ENCODE peak calls at places on chromosomes 6 and 20, in six cellular contexts. One of them, this sample, is unnamed. For H3K9me3, the result is how much of the 10 kb centered on the place peaks cover.

GRCh38 chr20:51906694-51907093 is 104.4 kb upstream of the SALL4 start:
- DNase-seq in breast epithelium: no peak
- DNase-seq in stomach: no peak
- DNase-seq in endothelial cell of umbilical vein: peak
- DNase-seq in HCT116: no peak
- DNase-seq in K562: no peak
- DNase-seq in this sample: no peak

GRCh38 chr20:4681971-4682370 is 39.7 kb upstream of the PRND start:
- DNase-seq in breast epithelium: no peak
- DNase-seq in stomach: no peak
- DNase-seq in endothelial cell of umbilical vein: no peak
- DNase-seq in HCT116: no peak
- DNase-seq in K562: no peak
- DNase-seq in this sample: no peak

GRCh38 chr20:50728981-50729874 is 2.2 kb upstream of the PARD6B start:
- DNase-seq in breast epithelium: no peak
- DNase-seq in stomach: peak
- DNase-seq in endothelial cell of umbilical vein: no peak
- DNase-seq in HCT116: peak
- DNase-seq in K562: peak
- DNase-seq in this sample: peak

GRCh38 chr6:111253999-111254778 is 166.9 kb downstream of the SLC16A10 start:
- DNase-seq in breast epithelium: no peak
- DNase-seq in stomach: no peak
- DNase-seq in endothelial cell of umbilical vein: no peak
- DNase-seq in HCT116: no peak
- DNase-seq in K562: no peak
- DNase-seq in this sample: no peak

GRCh38 chr6:113774122-113774835 is 82.9 kb upstream of the MARCKS start:
- DNase-seq in breast epithelium: no peak
- DNase-seq in stomach: no peak
- DNase-seq in endothelial cell of umbilical vein: peak
- DNase-seq in HCT116: peak
- DNase-seq in K562: no peak
- DNase-seq in this sample: no peak

GRCh38 chr6:169312658-169313346 is 59.2 kb upstream of the THBS2 start:
- DNase-seq in breast epithelium: no peak
- DNase-seq in stomach: no peak
- DNase-seq in endothelial cell of umbilical vein: no peak
- DNase-seq in HCT116: no peak
- DNase-seq in K562: no peak
- DNase-seq in this sample: no peak

GRCh38 chr6:63572733-63573139 is 456 bp downstream of the LOC128125822 start:
- DNase-seq in breast epithelium: no peak
- DNase-seq in stomach: no peak
- DNase-seq in endothelial cell of umbilical vein: no peak
- DNase-seq in HCT116: no peak
- DNase-seq in K562: no peak
- DNase-seq in this sample: no peak

GRCh38 chr6:158039178-158039557 is 57.5 kb downstream of the SYNJ2 start:
- DNase-seq in breast epithelium: no peak
- DNase-seq in stomach: no peak
- DNase-seq in endothelial cell of umbilical vein: no peak
- DNase-seq in HCT116: no peak
- DNase-seq in K562: peak
- DNase-seq in this sample: no peak

GRCh38 chr20:8803065-8803464 is 265.8 kb upstream of the PLCB4 start:
- DNase-seq in breast epithelium: no peak
- DNase-seq in stomach: no peak
- DNase-seq in endothelial cell of umbilical vein: peak
- DNase-seq in HCT116: no peak
- DNase-seq in K562: no peak
- DNase-seq in this sample: no peak

GRCh38 chr6:54465649-54466300 is 157.5 kb downstream of the TINAG start:
- DNase-seq in breast epithelium: no peak
- DNase-seq in stomach: no peak
- DNase-seq in endothelial cell of umbilical vein: no peak
- DNase-seq in HCT116: no peak
- DNase-seq in K562: no peak
- DNase-seq in this sample: no peak

GRCh38 chr6:90445533-90446108 is 141.3 kb downstream of the MAP3K7 start:
- DNase-seq in breast epithelium: no peak
- DNase-seq in stomach: no peak
- DNase-seq in endothelial cell of umbilical vein: no peak
- DNase-seq in HCT116: no peak
- DNase-seq in K562: no peak
- DNase-seq in this sample: no peak

GRCh38 chr6:169620171-169621125 is 81.4 kb downstream of the WDR27 start:
- DNase-seq in breast epithelium: no peak
- DNase-seq in stomach: no peak
- DNase-seq in endothelial cell of umbilical vein: no peak
- DNase-seq in HCT116: no peak
- DNase-seq in K562: no peak
- DNase-seq in this sample: no peak

GRCh38 chr6:5937936-5938706 is 68.6 kb downstream of the NRN1 start:
- DNase-seq in breast epithelium: no peak
- DNase-seq in stomach: no peak
- DNase-seq in endothelial cell of umbilical vein: no peak
- DNase-seq in HCT116: no peak
- DNase-seq in K562: no peak
- DNase-seq in this sample: no peak

GRCh38 chr6:126811307-126811706 is 307.2 kb upstream of the RSPO3 start:
- DNase-seq in breast epithelium: no peak
- DNase-seq in stomach: no peak
- DNase-seq in endothelial cell of umbilical vein: peak
- DNase-seq in HCT116: no peak
- DNase-seq in K562: no peak
- DNase-seq in this sample: no peak

GRCh38 chr6:12233693-12234551 is 56.2 kb upstream of the EDN1 start:
- DNase-seq in breast epithelium: no peak
- DNase-seq in stomach: peak
- DNase-seq in endothelial cell of umbilical vein: peak
- DNase-seq in HCT116: peak
- DNase-seq in K562: peak
- DNase-seq in this sample: peak

GRCh38 chr6:87115402-87116135 is 20.7 kb upstream of the CGA start:
- DNase-seq in breast epithelium: no peak
- DNase-seq in stomach: no peak
- DNase-seq in endothelial cell of umbilical vein: no peak
- DNase-seq in HCT116: no peak
- DNase-seq in K562: no peak
- DNase-seq in this sample: no peak

GRCh38 chr6:106767271-106767670 is 137.9 kb downstream of the QRSL1 start:
- DNase-seq in breast epithelium: no peak
- DNase-seq in stomach: no peak
- DNase-seq in endothelial cell of umbilical vein: no peak
- DNase-seq in HCT116: no peak
- DNase-seq in K562: no peak
- DNase-seq in this sample: no peak

GRCh38 chr6:92364948-92365386 is 1054.4 kb downstream of the EPHA7 start:
- DNase-seq in breast epithelium: no peak
- DNase-seq in stomach: no peak
- DNase-seq in endothelial cell of umbilical vein: no peak
- DNase-seq in HCT116: no peak
- DNase-seq in K562: no peak
- DNase-seq in this sample: no peak

GRCh38 chr20:51579137-51579536 is 36.6 kb upstream of the NFATC2 start:
- DNase-seq in breast epithelium: no peak
- DNase-seq in stomach: no peak
- DNase-seq in endothelial cell of umbilical vein: no peak
- DNase-seq in HCT116: no peak
- DNase-seq in K562: no peak
- DNase-seq in this sample: no peak

DNA sequence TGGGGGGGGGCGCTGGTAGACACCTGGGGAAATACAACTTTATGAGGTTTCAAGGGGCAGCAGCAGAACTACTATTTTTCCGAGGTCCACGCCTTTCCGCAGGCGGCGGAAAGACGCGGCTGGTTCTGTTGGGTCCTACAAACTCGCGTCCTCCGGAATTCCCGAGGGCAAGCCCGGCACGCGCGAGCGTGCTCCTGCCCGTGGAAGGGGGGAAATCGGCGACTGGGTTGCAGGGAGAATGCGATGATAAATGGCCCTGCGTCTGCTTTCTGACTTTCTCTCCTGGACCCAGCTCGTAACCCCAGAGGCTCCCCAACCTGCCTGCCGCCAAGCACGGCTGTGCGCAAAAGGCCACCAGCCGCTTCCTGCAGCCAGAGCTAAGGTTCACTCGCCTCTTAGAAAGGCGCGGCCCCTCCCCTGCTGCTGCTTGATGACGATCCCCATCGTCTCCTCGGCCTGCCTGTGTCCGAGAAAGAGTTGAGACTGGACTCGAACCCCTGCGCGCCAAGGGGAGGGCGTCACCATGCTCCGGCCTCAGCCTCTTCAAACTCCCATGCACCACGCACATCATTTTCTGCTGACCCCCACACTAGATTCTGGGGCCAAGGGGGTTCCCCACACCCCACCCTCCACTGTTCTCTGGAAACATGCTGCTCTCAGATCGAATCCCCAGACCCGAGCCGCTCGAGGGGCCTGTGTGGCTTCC is 6.7 kb downstream of the FOXA2 start:
- DNase-seq in breast epithelium: no peak
- DNase-seq in stomach: peak
- DNase-seq in endothelial cell of umbilical vein: no peak
- DNase-seq in HCT116: no peak
- DNase-seq in K562: no peak
- DNase-seq in this sample: no peak
- H3K9me3 ChIP-seq in breast epithelium: under half
- H3K9me3 ChIP-seq in stomach: under half
- H3K9me3 ChIP-seq in endothelial cell of umbilical vein: under half
- H3K9me3 ChIP-seq in HCT116: under half
- H3K9me3 ChIP-seq in K562: under half
- H3K9me3 ChIP-seq in this sample: under half

GRCh38 chr6:166025149-166025898 is 142.3 kb downstream of the TBXT start:
- DNase-seq in breast epithelium: no peak
- DNase-seq in stomach: no peak
- DNase-seq in endothelial cell of umbilical vein: no peak
- DNase-seq in HCT116: no peak
- DNase-seq in K562: no peak
- DNase-seq in this sample: no peak

GRCh38 chr6:166029506-166029905 is 138.1 kb downstream of the TBXT start:
- DNase-seq in breast epithelium: no peak
- DNase-seq in stomach: no peak
- DNase-seq in endothelial cell of umbilical vein: no peak
- DNase-seq in HCT116: no peak
- DNase-seq in K562: no peak
- DNase-seq in this sample: no peak

GRCh38 chr6:166027761-166028160 is 139.9 kb downstream of the TBXT start:
- DNase-seq in breast epithelium: no peak
- DNase-seq in stomach: no peak
- DNase-seq in endothelial cell of umbilical vein: no peak
- DNase-seq in HCT116: no peak
- DNase-seq in K562: no peak
- DNase-seq in this sample: no peak

GRCh38 chr6:166024252-166024651 is 143.4 kb downstream of the TBXT start:
- DNase-seq in breast epithelium: no peak
- DNase-seq in stomach: no peak
- DNase-seq in endothelial cell of umbilical vein: no peak
- DNase-seq in HCT116: no peak
- DNase-seq in K562: no peak
- DNase-seq in this sample: no peak

DNA sequence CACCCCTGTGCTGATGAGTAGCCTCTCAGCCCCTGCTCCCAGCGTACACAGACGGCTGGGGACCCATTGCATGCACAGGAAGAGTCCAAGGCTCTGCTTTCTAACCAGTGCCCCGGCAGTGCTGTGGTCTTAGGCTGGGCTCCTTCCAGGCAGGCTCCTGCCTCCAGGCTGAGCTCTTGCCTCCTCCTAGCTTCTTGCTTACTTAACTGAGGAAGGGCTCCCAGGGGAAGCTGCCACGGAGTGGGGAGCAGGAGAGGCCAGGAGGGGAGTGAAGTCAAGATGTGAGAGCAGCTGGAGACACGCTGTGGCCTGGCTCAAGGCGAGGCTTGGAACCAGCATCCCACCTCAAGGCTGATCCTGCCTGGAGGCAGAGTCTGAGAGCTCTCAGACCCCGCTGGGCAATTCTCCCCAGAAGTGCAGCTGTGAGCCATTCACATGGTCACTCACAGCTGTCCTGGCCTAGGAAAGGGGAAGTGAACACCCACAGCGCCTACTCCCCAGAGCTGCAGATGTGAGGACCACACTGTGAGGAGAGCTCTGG is 141.0 kb downstream of the TBXT start:
- DNase-seq in breast epithelium: no peak
- DNase-seq in stomach: no peak
- DNase-seq in endothelial cell of umbilical vein: no peak
- DNase-seq in HCT116: no peak
- DNase-seq in K562: no peak
- DNase-seq in this sample: no peak
- TF ChIP-seq POLR2AphosphoS5 in breast epithelium: no peak
- TF ChIP-seq POLR2AphosphoS5 in stomach: no peak
- TF ChIP-seq POLR2AphosphoS5 in endothelial cell of umbilical vein: no peak
- TF ChIP-seq POLR2AphosphoS5 in HCT116: no peak
- TF ChIP-seq POLR2AphosphoS5 in K562: no peak
- TF ChIP-seq POLR2AphosphoS5 in this sample: no peak

DNA sequence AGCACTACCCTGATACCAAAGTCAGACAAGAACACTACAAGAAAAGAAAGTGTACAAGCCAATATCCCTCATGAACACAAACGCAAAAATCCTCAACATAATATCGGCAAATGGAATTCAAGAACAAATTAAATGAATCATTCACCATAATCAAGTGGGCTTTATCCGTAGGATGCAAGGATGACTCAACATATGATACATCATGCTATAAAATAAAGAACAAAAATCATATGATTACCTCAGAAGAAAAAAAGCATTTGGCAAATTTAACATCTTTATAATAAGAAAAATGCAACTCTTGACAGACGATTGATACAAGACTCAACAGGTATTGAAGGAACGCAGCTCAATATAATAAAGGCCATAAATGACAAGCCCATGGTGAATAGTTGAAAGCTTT is 843.9 kb downstream of the FRK start:
- DNase-seq in breast epithelium: no peak
- DNase-seq in stomach: no peak
- DNase-seq in endothelial cell of umbilical vein: no peak
- DNase-seq in HCT116: no peak
- DNase-seq in K562: no peak
- DNase-seq in this sample: no peak
- H3K9me3 ChIP-seq in breast epithelium: under half
- H3K9me3 ChIP-seq in stomach: under half
- H3K9me3 ChIP-seq in endothelial cell of umbilical vein: under half
- H3K9me3 ChIP-seq in HCT116: under half
- H3K9me3 ChIP-seq in K562: under half
- H3K9me3 ChIP-seq in this sample: under half

DNA sequence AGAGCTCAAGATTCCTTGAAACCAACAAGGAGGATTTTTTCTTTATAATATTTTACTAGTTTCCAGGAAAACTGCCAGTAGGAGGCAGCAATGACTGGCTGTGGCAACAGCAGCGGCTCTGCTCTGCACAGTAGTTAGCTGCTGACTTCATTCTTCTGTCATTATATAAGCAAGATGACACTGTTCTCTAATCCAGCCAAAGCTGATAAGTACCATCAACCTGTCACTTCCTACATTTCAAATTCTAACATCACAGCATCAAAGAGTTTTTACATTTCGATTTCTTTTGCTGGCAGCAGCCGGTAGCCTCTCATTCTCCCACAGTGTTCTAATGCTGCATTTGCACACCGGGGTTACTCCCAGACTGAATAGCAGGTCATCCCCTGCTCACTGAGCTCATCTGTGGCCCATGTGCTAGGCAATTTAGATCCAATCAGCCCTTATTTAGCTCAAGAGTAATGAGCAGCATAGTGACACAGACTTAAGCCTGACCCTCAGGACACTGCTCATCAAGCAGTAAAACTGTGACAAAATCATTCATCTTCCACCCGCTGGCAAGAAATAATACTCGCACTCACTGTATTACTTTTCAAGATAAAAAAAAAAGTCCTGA is 67.8 kb downstream of the MMS22L start:
- DNase-seq in breast epithelium: no peak
- DNase-seq in stomach: no peak
- DNase-seq in endothelial cell of umbilical vein: peak
- DNase-seq in HCT116: peak
- DNase-seq in K562: peak
- DNase-seq in this sample: no peak
- TF ChIP-seq POLR2AphosphoS5 in breast epithelium: no peak
- TF ChIP-seq POLR2AphosphoS5 in stomach: no peak
- TF ChIP-seq POLR2AphosphoS5 in endothelial cell of umbilical vein: no peak
- TF ChIP-seq POLR2AphosphoS5 in HCT116: no peak
- TF ChIP-seq POLR2AphosphoS5 in K562: no peak
- TF ChIP-seq POLR2AphosphoS5 in this sample: no peak

This sample was measured in prostate gland.